ENCODE peak calls at places on chromosome 4, in ten cellular contexts. One of them, this sample, is unnamed.

GRCh38 chr4:182837831-182838230 is 79.4 kb downstream of the DCTD start:
- DNase-seq in OCI-LY7: no peak
- DNase-seq in astrocyte: no peak
- DNase-seq in osteoblast: peak
- DNase-seq in ovary: no peak
- DNase-seq in HepG2: no peak
- DNase-seq in fibroblast of villous mesenchyme: no peak
- DNase-seq in left lung: no peak
- DNase-seq in NB4: no peak
- DNase-seq in endodermal cell: no peak
- DNase-seq in this sample: no peak

GRCh38 chr4:84237008-84237407 is 262.1 kb downstream of the NKX6-1 start:
- DNase-seq in HepG2: no peak
- DNase-seq in NB4: no peak
- DNase-seq in astrocyte: peak
- DNase-seq in OCI-LY7: no peak
- DNase-seq in endodermal cell: no peak
- DNase-seq in left lung: no peak
- DNase-seq in ovary: no peak
- DNase-seq in fibroblast of villous mesenchyme: no peak
- DNase-seq in osteoblast: no peak
- DNase-seq in this sample: no peak

GRCh38 chr4:11626046-11626445 is 197.4 kb upstream of the HS3ST1 start:
- DNase-seq in fibroblast of villous mesenchyme: no peak
- DNase-seq in OCI-LY7: no peak
- DNase-seq in HepG2: no peak
- DNase-seq in endodermal cell: no peak
- DNase-seq in NB4: no peak
- DNase-seq in ovary: no peak
- DNase-seq in osteoblast: no peak
- DNase-seq in astrocyte: no peak
- DNase-seq in left lung: no peak
- DNase-seq in this sample: no peak

GRCh38 chr4:144579411-144580020 is 66.4 kb upstream of the HHIP start:
- DNase-seq in ovary: no peak
- DNase-seq in left lung: no peak
- DNase-seq in OCI-LY7: no peak
- DNase-seq in osteoblast: peak
- DNase-seq in fibroblast of villous mesenchyme: peak
- DNase-seq in astrocyte: peak
- DNase-seq in HepG2: no peak
- DNase-seq in NB4: no peak
- DNase-seq in endodermal cell: no peak
- DNase-seq in this sample: no peak

GRCh38 chr4:153383131-153383530 is 38.6 kb downstream of the MND1 start:
- DNase-seq in left lung: no peak
- DNase-seq in endodermal cell: no peak
- DNase-seq in OCI-LY7: no peak
- DNase-seq in HepG2: no peak
- DNase-seq in ovary: no peak
- DNase-seq in osteoblast: no peak
- DNase-seq in NB4: no peak
- DNase-seq in astrocyte: peak
- DNase-seq in fibroblast of villous mesenchyme: peak
- DNase-seq in this sample: no peak

GRCh38 chr4:17272154-17272553 is 239.7 kb downstream of the QDPR start:
- DNase-seq in NB4: no peak
- DNase-seq in ovary: no peak
- DNase-seq in fibroblast of villous mesenchyme: peak
- DNase-seq in osteoblast: peak
- DNase-seq in HepG2: no peak
- DNase-seq in OCI-LY7: no peak
- DNase-seq in endodermal cell: no peak
- DNase-seq in left lung: no peak
- DNase-seq in astrocyte: no peak
- DNase-seq in this sample: no peak

GRCh38 chr4:109294006-109294405 is 8.5 kb downstream of the COL25A1 start:
- DNase-seq in OCI-LY7: peak
- DNase-seq in fibroblast of villous mesenchyme: peak
- DNase-seq in NB4: peak
- DNase-seq in left lung: no peak
- DNase-seq in osteoblast: no peak
- DNase-seq in HepG2: peak
- DNase-seq in astrocyte: no peak
- DNase-seq in ovary: no peak
- DNase-seq in endodermal cell: peak
- DNase-seq in this sample: no peak

GRCh38 chr4:117324851-117325491 is 239.6 kb upstream of the TRAM1L1 start:
- DNase-seq in left lung: no peak
- DNase-seq in astrocyte: peak
- DNase-seq in OCI-LY7: no peak
- DNase-seq in NB4: peak
- DNase-seq in ovary: no peak
- DNase-seq in endodermal cell: no peak
- DNase-seq in osteoblast: no peak
- DNase-seq in HepG2: no peak
- DNase-seq in fibroblast of villous mesenchyme: peak
- DNase-seq in this sample: no peak

GRCh38 chr4:143019351-143019750 is 165.4 kb upstream of the USP38 start:
- DNase-seq in OCI-LY7: no peak
- DNase-seq in HepG2: no peak
- DNase-seq in endodermal cell: no peak
- DNase-seq in fibroblast of villous mesenchyme: no peak
- DNase-seq in ovary: no peak
- DNase-seq in NB4: no peak
- DNase-seq in astrocyte: no peak
- DNase-seq in left lung: no peak
- DNase-seq in osteoblast: no peak
- DNase-seq in this sample: no peak

GRCh38 chr4:143026459-143027170 is 158.1 kb upstream of the USP38 start:
- DNase-seq in HepG2: no peak
- DNase-seq in OCI-LY7: no peak
- DNase-seq in NB4: no peak
- DNase-seq in endodermal cell: no peak
- DNase-seq in fibroblast of villous mesenchyme: no peak
- DNase-seq in astrocyte: peak
- DNase-seq in left lung: no peak
- DNase-seq in ovary: no peak
- DNase-seq in osteoblast: no peak
- DNase-seq in this sample: no peak

GRCh38 chr4:143023519-143023918 is 161.2 kb upstream of the USP38 start:
- DNase-seq in left lung: no peak
- DNase-seq in NB4: peak
- DNase-seq in fibroblast of villous mesenchyme: no peak
- DNase-seq in endodermal cell: no peak
- DNase-seq in osteoblast: no peak
- DNase-seq in astrocyte: no peak
- DNase-seq in OCI-LY7: no peak
- DNase-seq in ovary: no peak
- DNase-seq in HepG2: no peak
- DNase-seq in this sample: no peak

GRCh38 chr4:143021384-143021783 is 163.3 kb upstream of the USP38 start:
- DNase-seq in endodermal cell: no peak
- DNase-seq in astrocyte: no peak
- DNase-seq in left lung: no peak
- DNase-seq in osteoblast: no peak
- DNase-seq in OCI-LY7: no peak
- DNase-seq in fibroblast of villous mesenchyme: no peak
- DNase-seq in HepG2: no peak
- DNase-seq in NB4: no peak
- DNase-seq in ovary: no peak
- DNase-seq in this sample: no peak

DNA sequence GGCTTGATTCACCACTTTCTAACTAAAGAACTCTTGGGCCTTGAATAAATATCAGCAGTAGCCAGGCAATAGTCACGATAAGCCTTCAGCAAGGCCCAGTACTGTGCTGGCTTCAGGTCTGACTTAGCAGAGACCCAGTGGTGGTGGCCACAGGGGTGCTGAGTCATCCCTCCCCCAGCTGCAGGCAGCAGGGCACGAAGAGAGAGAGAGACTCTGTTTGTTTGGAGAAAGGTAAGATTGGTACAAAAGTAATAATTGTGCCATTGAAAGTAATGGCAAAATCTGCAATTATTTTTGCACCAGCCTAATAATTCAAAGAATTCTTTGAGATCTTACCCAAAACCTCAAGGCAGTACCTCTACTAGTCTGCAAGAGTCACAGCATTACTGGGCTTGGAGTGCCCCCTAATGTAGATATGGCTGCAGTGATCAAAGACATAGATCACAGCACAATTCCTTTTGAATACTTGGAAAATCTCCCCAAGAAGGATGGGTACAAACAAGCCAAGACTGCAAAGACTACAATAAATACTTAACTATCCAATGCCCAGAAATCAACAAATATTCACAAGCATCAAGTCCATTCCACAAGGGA is 159.5 kb upstream of the USP38 start:
- DNase-seq in osteoblast: peak
- DNase-seq in NB4: peak
- DNase-seq in HepG2: peak
- DNase-seq in ovary: peak
- DNase-seq in left lung: no peak
- DNase-seq in OCI-LY7: no peak
- DNase-seq in endodermal cell: peak
- DNase-seq in astrocyte: peak
- DNase-seq in fibroblast of villous mesenchyme: peak
- DNase-seq in this sample: no peak
- TF ChIP-seq CTCF in osteoblast: peak
- TF ChIP-seq CTCF in NB4: peak
- TF ChIP-seq CTCF in HepG2: peak
- TF ChIP-seq CTCF in ovary: no peak
- TF ChIP-seq CTCF in left lung: no peak
- TF ChIP-seq CTCF in OCI-LY7: peak
- TF ChIP-seq CTCF in endodermal cell: peak
- TF ChIP-seq CTCF in astrocyte: peak
- TF ChIP-seq CTCF in fibroblast of villous mesenchyme: peak
- TF ChIP-seq CTCF in this sample: peak

GRCh38 chr4:158578476-158578875 is 56.8 kb downstream of the RXFP1 start:
- DNase-seq in endodermal cell: no peak
- DNase-seq in OCI-LY7: peak
- DNase-seq in osteoblast: peak
- DNase-seq in astrocyte: peak
- DNase-seq in fibroblast of villous mesenchyme: peak
- DNase-seq in ovary: no peak
- DNase-seq in NB4: peak
- DNase-seq in left lung: no peak
- DNase-seq in HepG2: peak
- DNase-seq in this sample: no peak

GRCh38 chr4:158571736-158572135 is 50.1 kb downstream of the RXFP1 start:
- DNase-seq in fibroblast of villous mesenchyme: no peak
- DNase-seq in osteoblast: no peak
- DNase-seq in endodermal cell: peak
- DNase-seq in OCI-LY7: no peak
- DNase-seq in left lung: no peak
- DNase-seq in astrocyte: no peak
- DNase-seq in HepG2: no peak
- DNase-seq in NB4: no peak
- DNase-seq in ovary: no peak
- DNase-seq in this sample: no peak

GRCh38 chr4:158566860-158567259 is 45.2 kb downstream of the RXFP1 start:
- DNase-seq in endodermal cell: no peak
- DNase-seq in NB4: no peak
- DNase-seq in left lung: no peak
- DNase-seq in fibroblast of villous mesenchyme: no peak
- DNase-seq in osteoblast: peak
- DNase-seq in OCI-LY7: no peak
- DNase-seq in ovary: no peak
- DNase-seq in HepG2: no peak
- DNase-seq in astrocyte: no peak
- DNase-seq in this sample: no peak

DNA sequence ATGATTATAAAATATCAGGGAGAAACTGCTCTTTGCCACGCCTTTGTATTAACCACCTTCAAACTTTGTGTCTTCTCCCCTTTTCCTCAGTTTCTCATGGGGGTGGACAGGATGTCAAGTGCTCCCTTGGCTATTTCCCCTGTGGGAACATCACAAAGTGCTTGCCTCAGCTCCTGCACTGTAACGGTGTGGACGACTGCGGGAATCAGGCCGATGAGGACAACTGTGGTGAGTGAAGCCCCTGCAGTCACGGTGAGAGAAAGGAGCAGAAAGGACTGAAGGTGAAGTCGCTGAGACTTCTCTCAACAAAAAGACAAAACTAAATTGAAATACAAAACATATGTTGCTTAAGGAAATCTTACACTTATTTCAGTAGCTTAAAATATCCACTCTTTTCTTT is 50.9 kb downstream of the RXFP1 start:
- DNase-seq in HepG2: no peak
- DNase-seq in endodermal cell: no peak
- DNase-seq in osteoblast: peak
- DNase-seq in OCI-LY7: no peak
- DNase-seq in NB4: no peak
- DNase-seq in fibroblast of villous mesenchyme: no peak
- DNase-seq in astrocyte: no peak
- DNase-seq in left lung: no peak
- DNase-seq in ovary: no peak
- DNase-seq in this sample: no peak
- H3K4me3 ChIP-seq in HepG2: no peak
- H3K4me3 ChIP-seq in endodermal cell: no peak
- H3K4me3 ChIP-seq in osteoblast: no peak
- H3K4me3 ChIP-seq in OCI-LY7: no peak
- H3K4me3 ChIP-seq in NB4: no peak
- H3K4me3 ChIP-seq in fibroblast of villous mesenchyme: no peak
- H3K4me3 ChIP-seq in astrocyte: no peak
- H3K4me3 ChIP-seq in left lung: no peak
- H3K4me3 ChIP-seq in ovary: no peak
- H3K4me3 ChIP-seq in this sample: no peak

GRCh38 chr4:146263785-146264184 is 49.4 kb downstream of the REELD1 start:
- DNase-seq in ovary: no peak
- DNase-seq in left lung: no peak
- DNase-seq in NB4: no peak
- DNase-seq in OCI-LY7: no peak
- DNase-seq in fibroblast of villous mesenchyme: no peak
- DNase-seq in HepG2: no peak
- DNase-seq in astrocyte: no peak
- DNase-seq in osteoblast: no peak
- DNase-seq in endodermal cell: no peak
- DNase-seq in this sample: no peak
- TF ChIP-seq CTCF in ovary: no peak
- TF ChIP-seq CTCF in left lung: no peak
- TF ChIP-seq CTCF in NB4: no peak
- TF ChIP-seq CTCF in OCI-LY7: no peak
- TF ChIP-seq CTCF in fibroblast of villous mesenchyme: no peak
- TF ChIP-seq CTCF in HepG2: no peak
- TF ChIP-seq CTCF in astrocyte: no peak
- TF ChIP-seq CTCF in osteoblast: no peak
- TF ChIP-seq CTCF in endodermal cell: no peak
- TF ChIP-seq CTCF in this sample: no peak

DNA sequence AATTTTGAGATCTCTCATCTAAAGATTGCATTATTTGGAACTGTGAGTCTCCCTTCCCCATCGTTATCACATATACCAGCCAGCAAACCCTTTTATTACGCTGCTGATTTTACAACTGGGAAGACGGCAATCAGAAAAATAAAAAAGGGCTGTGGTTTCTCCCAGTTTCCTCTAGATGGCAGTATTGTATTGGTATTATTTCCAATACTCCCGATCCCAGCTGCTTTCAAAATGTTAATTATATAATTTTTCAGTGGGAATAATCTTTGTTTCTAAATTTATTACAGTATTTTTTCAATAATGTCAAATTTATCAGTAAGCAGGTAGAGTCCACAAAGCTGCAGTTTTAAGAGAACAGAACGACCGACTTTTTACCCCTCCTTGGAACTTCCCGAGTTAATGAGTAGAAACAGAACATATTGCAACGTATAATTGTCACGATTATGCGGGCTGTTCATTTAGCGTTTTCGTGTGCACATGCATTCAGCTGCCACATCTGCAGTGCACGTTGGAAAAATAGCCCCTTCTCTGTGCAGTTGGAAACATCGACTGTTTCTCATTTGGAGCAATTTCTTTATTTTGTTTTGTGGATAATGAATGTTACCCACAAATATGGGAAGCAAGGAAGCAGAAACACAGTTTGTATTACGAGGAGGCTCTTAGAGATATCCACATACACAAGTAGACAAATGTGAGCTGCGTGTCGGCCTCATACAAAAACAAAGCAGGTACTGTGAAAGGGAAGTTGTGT is 187.9 kb downstream of the STIM2 start:
- DNase-seq in endodermal cell: no peak
- DNase-seq in fibroblast of villous mesenchyme: peak
- DNase-seq in osteoblast: peak
- DNase-seq in astrocyte: peak
- DNase-seq in ovary: no peak
- DNase-seq in HepG2: no peak
- DNase-seq in OCI-LY7: peak
- DNase-seq in left lung: no peak
- DNase-seq in NB4: peak
- DNase-seq in this sample: no peak
- H3K4me3 ChIP-seq in endodermal cell: no peak
- H3K4me3 ChIP-seq in fibroblast of villous mesenchyme: peak
- H3K4me3 ChIP-seq in osteoblast: peak
- H3K4me3 ChIP-seq in astrocyte: peak
- H3K4me3 ChIP-seq in ovary: no peak
- H3K4me3 ChIP-seq in HepG2: no peak
- H3K4me3 ChIP-seq in OCI-LY7: peak
- H3K4me3 ChIP-seq in left lung: peak
- H3K4me3 ChIP-seq in NB4: peak
- H3K4me3 ChIP-seq in this sample: peak